ENCODE peak calls at places on chromosomes 11 and 22, in four cellular contexts. One of them, this sample, is unnamed.

GRCh38 chr11:47617417-47617809 is 23.2 kb upstream of the C1QTNF4 start:
- DNase-seq in neural crest cell: no peak
- DNase-seq in AG04450: peak
- DNase-seq in astrocyte of the spinal cord: peak
- DNase-seq in this sample: no peak

GRCh38 chr22:38840129-38840528 is 3.7 kb downstream of the NPTXR start:
- DNase-seq in astrocyte of the spinal cord: no peak
- DNase-seq in AG04450: no peak
- DNase-seq in neural crest cell: no peak
- DNase-seq in this sample: no peak

GRCh38 chr11:126188332-126189108 is 22.9 kb downstream of the RPUSD4 start:
- DNase-seq in neural crest cell: no peak
- DNase-seq in AG04450: no peak
- DNase-seq in astrocyte of the spinal cord: no peak
- DNase-seq in this sample: no peak

GRCh38 chr11:131385763-131386394 is 15.5 kb downstream of the NTM start:
- DNase-seq in AG04450: no peak
- DNase-seq in neural crest cell: no peak
- DNase-seq in astrocyte of the spinal cord: no peak
- DNase-seq in this sample: no peak

GRCh38 chr11:68322031-68322388 is 9.6 kb downstream of the LRP5 start:
- DNase-seq in AG04450: no peak
- DNase-seq in neural crest cell: no peak
- DNase-seq in astrocyte of the spinal cord: no peak
- DNase-seq in this sample: no peak

GRCh38 chr11:130999992-131000770 is 83.9 kb upstream of the SNX19 start:
- DNase-seq in astrocyte of the spinal cord: peak
- DNase-seq in AG04450: peak
- DNase-seq in neural crest cell: no peak
- DNase-seq in this sample: no peak

GRCh38 chr11:2930705-2931415 is 1.6 kb upstream of the PHLDA2 start:
- DNase-seq in AG04450: no peak
- DNase-seq in astrocyte of the spinal cord: peak
- DNase-seq in neural crest cell: no peak
- DNase-seq in this sample: no peak

GRCh38 chr22:23772315-23773246 is at the start of gene MMP11:
- DNase-seq in AG04450: no peak
- DNase-seq in neural crest cell: peak
- DNase-seq in astrocyte of the spinal cord: no peak
- DNase-seq in this sample: no peak

GRCh38 chr22:48402591-48403031 is 1425.1 kb downstream of the BRD1 start:
- DNase-seq in neural crest cell: no peak
- DNase-seq in astrocyte of the spinal cord: no peak
- DNase-seq in AG04450: no peak
- DNase-seq in this sample: no peak

GRCh38 chr11:126140106-126140931 is 71.1 kb downstream of the RPUSD4 start:
- DNase-seq in AG04450: no peak
- DNase-seq in neural crest cell: no peak
- DNase-seq in astrocyte of the spinal cord: no peak
- DNase-seq in this sample: no peak

GRCh38 chr22:29872989-29873388 is 10.0 kb upstream of the MTMR3 start:
- DNase-seq in AG04450: no peak
- DNase-seq in neural crest cell: no peak
- DNase-seq in astrocyte of the spinal cord: no peak
- DNase-seq in this sample: no peak

GRCh38 chr22:42643632-42644421 is 3.4 kb upstream of the ATP5MGL start:
- DNase-seq in neural crest cell: no peak
- DNase-seq in AG04450: no peak
- DNase-seq in astrocyte of the spinal cord: no peak
- DNase-seq in this sample: no peak

GRCh38 chr11:134654161-134654915 is 242.3 kb upstream of the B3GAT1 start:
- DNase-seq in neural crest cell: no peak
- DNase-seq in AG04450: no peak
- DNase-seq in astrocyte of the spinal cord: no peak
- DNase-seq in this sample: no peak

GRCh38 chr22:35258144-35258988 is 1.1 kb downstream of the HMGXB4 start:
- DNase-seq in astrocyte of the spinal cord: peak
- DNase-seq in neural crest cell: peak
- DNase-seq in AG04450: no peak
- DNase-seq in this sample: no peak

GRCh38 chr22:50294319-50294656 is 13.2 kb downstream of the PLXNB2 start:
- DNase-seq in astrocyte of the spinal cord: no peak
- DNase-seq in neural crest cell: no peak
- DNase-seq in AG04450: no peak
- DNase-seq in this sample: no peak

GRCh38 chr22:49290286-49290685 is 537.4 kb downstream of the BRD1 start:
- DNase-seq in neural crest cell: no peak
- DNase-seq in AG04450: no peak
- DNase-seq in astrocyte of the spinal cord: no peak
- DNase-seq in this sample: no peak

GRCh38 chr11:118928870-118929495 is 3.3 kb upstream of the BCL9L start:
- DNase-seq in neural crest cell: no peak
- DNase-seq in AG04450: no peak
- DNase-seq in astrocyte of the spinal cord: peak
- DNase-seq in this sample: peak

GRCh38 chr11:13009921-13010736 is 1.0 kb downstream of the RASSF10 start:
- DNase-seq in astrocyte of the spinal cord: no peak
- DNase-seq in AG04450: no peak
- DNase-seq in neural crest cell: peak
- DNase-seq in this sample: no peak

GRCh38 chr22:19658967-19659804 is 55.1 kb upstream of the SEPTIN5 start:
- DNase-seq in AG04450: no peak
- DNase-seq in neural crest cell: no peak
- DNase-seq in astrocyte of the spinal cord: no peak
- DNase-seq in this sample: no peak

GRCh38 chr11:60127311-60127811 is 38.9 kb downstream of the MS4A2 start:
- DNase-seq in neural crest cell: no peak
- DNase-seq in AG04450: no peak
- DNase-seq in astrocyte of the spinal cord: no peak
- DNase-seq in this sample: no peak

GRCh38 chr11:116202922-116203321 is 569.9 kb downstream of the BUD13 start:
- DNase-seq in astrocyte of the spinal cord: no peak
- DNase-seq in AG04450: no peak
- DNase-seq in neural crest cell: no peak
- DNase-seq in this sample: no peak

GRCh38 chr11:35927730-35928129 is 16.1 kb upstream of the LDLRAD3 start:
- DNase-seq in neural crest cell: no peak
- DNase-seq in AG04450: no peak
- DNase-seq in astrocyte of the spinal cord: no peak
- DNase-seq in this sample: peak

GRCh38 chr11:77650165-77650564 is 12.6 kb upstream of the CLNS1A start:
- DNase-seq in AG04450: no peak
- DNase-seq in astrocyte of the spinal cord: no peak
- DNase-seq in neural crest cell: no peak
- DNase-seq in this sample: no peak

GRCh38 chr22:46909237-46910030 is 147.0 kb downstream of the TBC1D22A start:
- DNase-seq in astrocyte of the spinal cord: no peak
- DNase-seq in AG04450: no peak
- DNase-seq in neural crest cell: no peak
- DNase-seq in this sample: no peak

GRCh38 chr11:73445980-73446379 is 69.8 kb downstream of the RELT start:
- DNase-seq in neural crest cell: no peak
- DNase-seq in AG04450: no peak
- DNase-seq in astrocyte of the spinal cord: no peak
- DNase-seq in this sample: no peak

GRCh38 chr11:69510471-69511357 is 29.3 kb downstream of the LINC01488 start:
- DNase-seq in neural crest cell: no peak
- DNase-seq in astrocyte of the spinal cord: peak
- DNase-seq in AG04450: no peak
- DNase-seq in this sample: no peak

GRCh38 chr11:70423523-70424505 is 25.5 kb downstream of the CTTN start:
- DNase-seq in AG04450: peak
- DNase-seq in neural crest cell: no peak
- DNase-seq in astrocyte of the spinal cord: peak
- DNase-seq in this sample: no peak

GRCh38 chr22:47032956-47033647 is 270.7 kb downstream of the TBC1D22A start:
- DNase-seq in neural crest cell: no peak
- DNase-seq in astrocyte of the spinal cord: no peak
- DNase-seq in AG04450: no peak
- DNase-seq in this sample: no peak

GRCh38 chr11:69666752-69667536 is 8.2 kb downstream of the LTO1 start:
- DNase-seq in AG04450: no peak
- DNase-seq in neural crest cell: no peak
- DNase-seq in astrocyte of the spinal cord: no peak
- DNase-seq in this sample: no peak

GRCh38 chr22:17807571-17808410 is 33.5 kb upstream of the BID start:
- DNase-seq in astrocyte of the spinal cord: peak
- DNase-seq in neural crest cell: no peak
- DNase-seq in AG04450: peak
- DNase-seq in this sample: peak

GRCh38 chr11:12218909-12219308 is 108.5 kb downstream of the MICAL2 start:
- DNase-seq in neural crest cell: no peak
- DNase-seq in AG04450: no peak
- DNase-seq in astrocyte of the spinal cord: no peak
- DNase-seq in this sample: no peak

GRCh38 chr11:2301631-2302272 is at the start of the genes C11orf21 and TSPAN32:
- DNase-seq in neural crest cell: no peak
- DNase-seq in astrocyte of the spinal cord: peak
- DNase-seq in AG04450: no peak
- DNase-seq in this sample: peak

GRCh38 chr11:87447606-87448005 is 409.9 kb downstream of the TMEM135 start:
- DNase-seq in astrocyte of the spinal cord: no peak
- DNase-seq in neural crest cell: no peak
- DNase-seq in AG04450: no peak
- DNase-seq in this sample: no peak

GRCh38 chr11:2287102-2287501 is 14.6 kb downstream of the C11orf21 start:
- DNase-seq in neural crest cell: no peak
- DNase-seq in astrocyte of the spinal cord: no peak
- DNase-seq in AG04450: no peak
- DNase-seq in this sample: no peak

GRCh38 chr11:15905334-15905733 is 451.0 kb downstream of the SOX6 start:
- DNase-seq in neural crest cell: no peak
- DNase-seq in AG04450: no peak
- DNase-seq in astrocyte of the spinal cord: no peak
- DNase-seq in this sample: peak

GRCh38 chr11:15903246-15903645 is 453.1 kb downstream of the SOX6 start:
- DNase-seq in astrocyte of the spinal cord: no peak
- DNase-seq in AG04450: no peak
- DNase-seq in neural crest cell: no peak
- DNase-seq in this sample: no peak

GRCh38 chr11:15897211-15897960 is 459.0 kb downstream of the SOX6 start:
- DNase-seq in astrocyte of the spinal cord: no peak
- DNase-seq in AG04450: peak
- DNase-seq in neural crest cell: no peak
- DNase-seq in this sample: no peak

GRCh38 chr11:15901790-15902189 is 454.6 kb downstream of the SOX6 start:
- DNase-seq in AG04450: no peak
- DNase-seq in neural crest cell: no peak
- DNase-seq in astrocyte of the spinal cord: no peak
- DNase-seq in this sample: no peak

GRCh38 chr11:15901046-15901445 is 455.3 kb downstream of the SOX6 start:
- DNase-seq in AG04450: no peak
- DNase-seq in neural crest cell: no peak
- DNase-seq in astrocyte of the spinal cord: no peak
- DNase-seq in this sample: no peak
- TF ChIP-seq CTCF in AG04450: no peak
- TF ChIP-seq CTCF in neural crest cell: no peak
- TF ChIP-seq CTCF in astrocyte of the spinal cord: no peak
- TF ChIP-seq CTCF in this sample: no peak

GRCh38 chr11:10540915-10541591 is at the start of gene RNF141:
- DNase-seq in astrocyte of the spinal cord: peak
- DNase-seq in AG04450: peak
- DNase-seq in neural crest cell: peak
- DNase-seq in this sample: peak
- TF ChIP-seq CTCF in astrocyte of the spinal cord: peak
- TF ChIP-seq CTCF in AG04450: peak
- TF ChIP-seq CTCF in neural crest cell: peak
- TF ChIP-seq CTCF in this sample: peak

GRCh38 chr11:107076832-107077231 is 58.6 kb upstream of the GUCY1A2 start:
- DNase-seq in AG04450: no peak
- DNase-seq in neural crest cell: no peak
- DNase-seq in astrocyte of the spinal cord: no peak
- DNase-seq in this sample: no peak

GRCh38 chr11:107078375-107078774 is 60.1 kb upstream of the GUCY1A2 start:
- DNase-seq in neural crest cell: no peak
- DNase-seq in astrocyte of the spinal cord: no peak
- DNase-seq in AG04450: no peak
- DNase-seq in this sample: no peak
- TF ChIP-seq CTCF in neural crest cell: no peak
- TF ChIP-seq CTCF in astrocyte of the spinal cord: no peak
- TF ChIP-seq CTCF in AG04450: no peak
- TF ChIP-seq CTCF in this sample: no peak

DNA sequence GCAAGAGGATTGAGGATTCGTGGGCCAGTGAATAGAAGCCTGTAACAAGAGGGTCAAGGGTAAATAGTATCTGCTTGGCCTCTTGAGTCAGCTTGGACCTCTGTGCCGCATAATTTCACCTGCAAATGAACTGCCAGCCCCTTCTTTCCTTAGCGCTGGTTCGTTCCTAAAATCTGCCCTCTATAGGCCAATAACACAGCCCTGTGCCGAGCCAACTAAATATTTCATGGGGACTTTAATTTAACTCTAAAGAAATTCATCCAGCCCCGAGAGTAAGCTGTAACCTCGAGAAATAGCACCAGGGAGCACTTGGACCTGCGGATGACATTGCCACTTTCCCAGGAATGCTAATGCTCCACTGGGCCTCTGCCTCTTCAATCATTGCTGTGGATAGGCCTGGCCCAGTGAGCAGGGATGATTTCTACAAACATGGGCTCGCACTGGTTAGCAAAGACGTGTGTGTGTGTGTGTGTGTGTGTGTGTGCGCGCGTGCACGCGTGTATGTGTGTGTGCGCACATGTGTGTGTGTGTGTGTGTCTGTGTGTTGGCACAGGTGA is 95.3 kb upstream of the TBCEL start:
- DNase-seq in astrocyte of the spinal cord: no peak
- DNase-seq in AG04450: no peak
- DNase-seq in neural crest cell: no peak
- DNase-seq in this sample: no peak
- TF ChIP-seq CTCF in astrocyte of the spinal cord: peak
- TF ChIP-seq CTCF in AG04450: peak
- TF ChIP-seq CTCF in neural crest cell: no peak
- TF ChIP-seq CTCF in this sample: no peak

GRCh38 chr11:107780775-107781174 is 68.9 kb upstream of the SLN start:
- DNase-seq in neural crest cell: no peak
- DNase-seq in astrocyte of the spinal cord: no peak
- DNase-seq in AG04450: no peak
- DNase-seq in this sample: no peak
- TF ChIP-seq CTCF in neural crest cell: no peak
- TF ChIP-seq CTCF in astrocyte of the spinal cord: no peak
- TF ChIP-seq CTCF in AG04450: no peak
- TF ChIP-seq CTCF in this sample: no peak

GRCh38 chr22:41243361-41243760 is 2.6 kb upstream of the CHADL start:
- DNase-seq in neural crest cell: no peak
- DNase-seq in AG04450: no peak
- DNase-seq in astrocyte of the spinal cord: no peak
- DNase-seq in this sample: no peak

GRCh38 chr22:41247703-41248102 is 7.0 kb upstream of the CHADL start:
- DNase-seq in neural crest cell: no peak
- DNase-seq in AG04450: no peak
- DNase-seq in astrocyte of the spinal cord: no peak
- DNase-seq in this sample: no peak

GRCh38 chr22:41248758-41249157 is 8.0 kb upstream of the CHADL start:
- DNase-seq in AG04450: no peak
- DNase-seq in neural crest cell: no peak
- DNase-seq in astrocyte of the spinal cord: no peak
- DNase-seq in this sample: no peak

GRCh38 chr22:41248314-41248713 is 7.6 kb upstream of the CHADL start:
- DNase-seq in astrocyte of the spinal cord: no peak
- DNase-seq in AG04450: no peak
- DNase-seq in neural crest cell: no peak
- DNase-seq in this sample: no peak

GRCh38 chr22:41245917-41246499 is 5.3 kb upstream of the CHADL start:
- DNase-seq in astrocyte of the spinal cord: no peak
- DNase-seq in neural crest cell: no peak
- DNase-seq in AG04450: no peak
- DNase-seq in this sample: no peak
- TF ChIP-seq CTCF in astrocyte of the spinal cord: peak
- TF ChIP-seq CTCF in neural crest cell: no peak
- TF ChIP-seq CTCF in AG04450: no peak
- TF ChIP-seq CTCF in this sample: no peak

This sample was measured in gastrocnemius medialis.